ENCODE peak calls at places on chromosomes 4 and X, in eight cellular contexts. M is RPMI7951, C is HCT116, D is Panc1, N is nephron progenitor cell, E is T-helper 1 cell, J is T-helper 9 cell, A is AML-193. K is an unnamed sample.
A peak's percentile ranks its signal among the peaks of the same experiment; 100 is the strongest.

GRCh38 chrX:37745354-37745753 is 34.5 kb upstream of the CYBB start:
- DNase-seq in M (peak; percentile 65), C (peak; percentile 18), D (peak; percentile 18), N (peak; percentile 72), E (peak; percentile 58), J (peak; percentile 74), A (peak; percentile 68), K (no peak)

GRCh38 chr4:35105486-35105885 is 1138.8 kb downstream of the ARAP2 start:
- DNase-seq in M (no peak), C (no peak), D (no peak), N (no peak), E (no peak), J (no peak), A (no peak), K (no peak)

GRCh38 chr4:180589575-180589974 is 1653.6 kb upstream of the TENM3 start:
- DNase-seq in M (no peak), C (no peak), D (no peak), N (no peak), E (no peak), J (no peak), A (no peak), K (no peak)

GRCh38 chrX:12890467-12890866 is 16.0 kb upstream of the TLR8 start:
- DNase-seq in M (peak; percentile 27), C (no peak), D (no peak), N (no peak), E (no peak), J (no peak), A (no peak), K (peak; percentile 38)

GRCh38 chr4:2408401-2408958 is 10.0 kb downstream of the ZFYVE28 start:
- DNase-seq in M (no peak), C (no peak), D (no peak), N (no peak), E (no peak), J (no peak), A (no peak), K (no peak)

GRCh38 chrX:129842510-129843208 is 1.0 kb downstream of the ZDHHC9 start:
- DNase-seq in M (peak; percentile 32), C (no peak), D (no peak), N (no peak), E (no peak), J (no peak), A (no peak), K (no peak)

GRCh38 chr4:157582141-157582540 is 361.6 kb downstream of the GRIA2 start:
- DNase-seq in M (peak; percentile 3), C (no peak), D (no peak), N (no peak), E (no peak), J (no peak), A (no peak), K (no peak)

GRCh38 chrX:47245156-47245555 is 12.3 kb downstream of the USP11 start:
- DNase-seq in M (no peak), C (no peak), D (no peak), N (no peak), E (no peak), J (no peak), A (no peak), K (no peak)

GRCh38 chrX:7925867-7926472 is 1.2 kb downstream of the PNPLA4 start:
- DNase-seq in M (peak; percentile 39), C (peak; percentile 27), D (no peak), N (peak; percentile 69), E (peak; percentile 13), J (peak; percentile 25), A (peak; percentile 60), K (no peak)

GRCh38 chr4:137927972-137928371 is 314.2 kb downstream of the SLC7A11 start:
- DNase-seq in M (no peak), C (no peak), D (no peak), N (no peak), E (no peak), J (no peak), A (no peak), K (no peak)

GRCh38 chr4:121379276-121379675 is 1.5 kb downstream of the QRFPR start:
- DNase-seq in M (no peak), C (no peak), D (no peak), N (no peak), E (no peak), J (no peak), A (no peak), K (no peak)

GRCh38 chrX:130799393-130799792 is 103.6 kb downstream of the ENOX2 start:
- DNase-seq in M (peak; percentile 2), C (no peak), D (no peak), N (no peak), E (no peak), J (no peak), A (no peak), K (no peak)

GRCh38 chr4:138843611-138844010 is 172.0 kb upstream of the NOCT start:
- DNase-seq in M (no peak), C (no peak), D (no peak), N (no peak), E (no peak), J (no peak), A (no peak), K (no peak)

GRCh38 chr4:24471623-24472510 is 112.5 kb downstream of the DHX15 start:
- DNase-seq in M (no peak), C (no peak), D (no peak), N (peak; percentile 38), E (peak; percentile 1), J (no peak), A (no peak), K (no peak)

GRCh38 chr4:7816771-7817170 is 122.9 kb downstream of the AFAP1 start:
- DNase-seq in M (no peak), C (no peak), D (no peak), N (no peak), E (no peak), J (no peak), A (no peak), K (no peak)

GRCh38 chr4:42364654-42365053 is 32.6 kb upstream of the SHISA3 start:
- DNase-seq in M (no peak), C (no peak), D (no peak), N (no peak), E (no peak), J (no peak), A (no peak), K (no peak)

GRCh38 chrX:68832101-68832416 is 3.2 kb downstream of the EFNB1 start:
- DNase-seq in M (peak; percentile 63), C (no peak), D (no peak), N (no peak), E (no peak), J (no peak), A (no peak), K (peak; percentile 14)

GRCh38 chr4:95219109-95219508 is 329.7 kb downstream of the UNC5C start:
- DNase-seq in M (no peak), C (no peak), D (no peak), N (no peak), E (no peak), J (no peak), A (no peak), K (no peak)

GRCh38 chrX:49271341-49271740 is 1.7 kb downstream of the PPP1R3F start:
- DNase-seq in M (no peak), C (no peak), D (no peak), N (no peak), E (no peak), J (no peak), A (no peak), K (no peak)

K was measured in SIG-M5.